ENCODE peak calls at places on chromosomes 12 and 14, in seven cellular contexts. One of them, this sample, is unnamed.

GRCh38 chr12:100435948-100436347 is 37.7 kb upstream of the NR1H4 start:
- ATAC-seq in right cardiac atrium: no peak
- ATAC-seq in heart right ventricle: no peak
- ATAC-seq in effector memory CD8-positive, alpha-beta T cell: no peak
- ATAC-seq in left lung: no peak
- ATAC-seq in Right ventricle myocardium superior: no peak
- ATAC-seq in left ventricle myocardium superior: no peak
- ATAC-seq in this sample: no peak

GRCh38 chr12:100940503-100940902 is 145.9 kb downstream of the ANO4 start:
- ATAC-seq in right cardiac atrium: no peak
- ATAC-seq in Right ventricle myocardium superior: no peak
- ATAC-seq in heart right ventricle: no peak
- ATAC-seq in left lung: peak
- ATAC-seq in effector memory CD8-positive, alpha-beta T cell: no peak
- ATAC-seq in left ventricle myocardium superior: no peak
- ATAC-seq in this sample: no peak

GRCh38 chr14:37246427-37246829 is 48.7 kb downstream of the MIPOL1 start:
- ATAC-seq in right cardiac atrium: no peak
- ATAC-seq in effector memory CD8-positive, alpha-beta T cell: no peak
- ATAC-seq in left lung: peak
- ATAC-seq in heart right ventricle: no peak
- ATAC-seq in left ventricle myocardium superior: no peak
- ATAC-seq in Right ventricle myocardium superior: peak
- ATAC-seq in this sample: no peak

GRCh38 chr14:106087855-106088254 is 561.5 kb downstream of the TMEM121 start:
- ATAC-seq in heart right ventricle: no peak
- ATAC-seq in Right ventricle myocardium superior: no peak
- ATAC-seq in right cardiac atrium: no peak
- ATAC-seq in effector memory CD8-positive, alpha-beta T cell: no peak
- ATAC-seq in left ventricle myocardium superior: no peak
- ATAC-seq in left lung: no peak
- ATAC-seq in this sample: no peak

GRCh38 chr12:116719661-116720060 is 18.2 kb downstream of the SPRING1 start:
- ATAC-seq in left lung: peak
- ATAC-seq in left ventricle myocardium superior: peak
- ATAC-seq in effector memory CD8-positive, alpha-beta T cell: no peak
- ATAC-seq in heart right ventricle: no peak
- ATAC-seq in Right ventricle myocardium superior: peak
- ATAC-seq in right cardiac atrium: no peak
- ATAC-seq in this sample: no peak

GRCh38 chr12:67275380-67275913 is 6.3 kb downstream of the CAND1 start:
- ATAC-seq in right cardiac atrium: no peak
- ATAC-seq in left lung: peak
- ATAC-seq in effector memory CD8-positive, alpha-beta T cell: no peak
- ATAC-seq in Right ventricle myocardium superior: no peak
- ATAC-seq in left ventricle myocardium superior: no peak
- ATAC-seq in heart right ventricle: no peak
- ATAC-seq in this sample: no peak

GRCh38 chr12:28631831-28632230 is 441.6 kb downstream of the CCDC91 start:
- ATAC-seq in left lung: no peak
- ATAC-seq in Right ventricle myocardium superior: no peak
- ATAC-seq in heart right ventricle: no peak
- ATAC-seq in effector memory CD8-positive, alpha-beta T cell: no peak
- ATAC-seq in right cardiac atrium: no peak
- ATAC-seq in left ventricle myocardium superior: no peak
- ATAC-seq in this sample: no peak

GRCh38 chr12:101229841-101230241 is 19.8 kb upstream of the SLC5A8 start:
- ATAC-seq in left ventricle myocardium superior: no peak
- ATAC-seq in effector memory CD8-positive, alpha-beta T cell: no peak
- ATAC-seq in right cardiac atrium: no peak
- ATAC-seq in left lung: peak
- ATAC-seq in Right ventricle myocardium superior: no peak
- ATAC-seq in heart right ventricle: no peak
- ATAC-seq in this sample: no peak

GRCh38 chr14:56002316-56002715 is 115.9 kb upstream of the PELI2 start:
- ATAC-seq in heart right ventricle: no peak
- ATAC-seq in right cardiac atrium: no peak
- ATAC-seq in Right ventricle myocardium superior: no peak
- ATAC-seq in left ventricle myocardium superior: no peak
- ATAC-seq in left lung: peak
- ATAC-seq in effector memory CD8-positive, alpha-beta T cell: no peak
- ATAC-seq in this sample: no peak

GRCh38 chr12:62166525-62166924 is 93.7 kb upstream of the USP15 start:
- ATAC-seq in effector memory CD8-positive, alpha-beta T cell: no peak
- ATAC-seq in right cardiac atrium: no peak
- ATAC-seq in heart right ventricle: no peak
- ATAC-seq in left ventricle myocardium superior: no peak
- ATAC-seq in left lung: no peak
- ATAC-seq in Right ventricle myocardium superior: peak
- ATAC-seq in this sample: no peak

GRCh38 chr14:64997108-64997794 is 10.6 kb downstream of the FNTB start:
- ATAC-seq in heart right ventricle: no peak
- ATAC-seq in right cardiac atrium: no peak
- ATAC-seq in effector memory CD8-positive, alpha-beta T cell: peak
- ATAC-seq in left lung: no peak
- ATAC-seq in left ventricle myocardium superior: no peak
- ATAC-seq in Right ventricle myocardium superior: no peak
- ATAC-seq in this sample: peak

GRCh38 chr12:90010089-90010488 is 301.5 kb upstream of the ATP2B1 start:
- ATAC-seq in effector memory CD8-positive, alpha-beta T cell: no peak
- ATAC-seq in heart right ventricle: no peak
- ATAC-seq in left ventricle myocardium superior: no peak
- ATAC-seq in right cardiac atrium: no peak
- ATAC-seq in Right ventricle myocardium superior: no peak
- ATAC-seq in left lung: no peak
- ATAC-seq in this sample: no peak

GRCh38 chr12:7512528-7512927 is 9.0 kb upstream of the CD163 start:
- ATAC-seq in right cardiac atrium: peak
- ATAC-seq in heart right ventricle: no peak
- ATAC-seq in effector memory CD8-positive, alpha-beta T cell: no peak
- ATAC-seq in Right ventricle myocardium superior: peak
- ATAC-seq in left lung: peak
- ATAC-seq in left ventricle myocardium superior: no peak
- ATAC-seq in this sample: no peak